ENCODE peak calls at places on chromosomes 12 and 14, in ten cellular contexts. J is NCI-H146, T is NT2/D1, B is HFFc6, Q is thoracic aorta, H is T-helper 1 cell, V is HFF-Myc, Y is glomerular endothelial cell, K is GM12892, G is AG08395. U is an unnamed sample.

GRCh38 chr12:101828463-101829196 is 2.1 kb downstream of the GNPTAB start:
- DNase-seq in J (peak), T (no peak), B (no peak), Q (no peak), H (no peak), V (no peak), Y (no peak), K (no peak), G (no peak), U (no peak)

GRCh38 chr12:47808049-47808448 is 11.7 kb downstream of the HDAC7 start:
- DNase-seq in J (peak), T (no peak), B (peak), Q (no peak), H (peak), V (no peak), Y (no peak), K (peak), G (no peak), U (peak)

GRCh38 chr14:51310453-51311074 is 70.5 kb downstream of the TMX1 start:
- DNase-seq in J (no peak), T (no peak), B (peak), Q (no peak), H (no peak), V (peak), Y (peak), K (no peak), G (peak), U (no peak)

GRCh38 chr14:75372260-75372659 is 55.6 kb upstream of the JDP2 start:
- DNase-seq in J (no peak), T (no peak), B (no peak), Q (no peak), H (no peak), V (no peak), Y (no peak), K (no peak), G (no peak), U (no peak)

GRCh38 chr12:42504049-42504448 is 85.5 kb downstream of the PRICKLE1 start:
- DNase-seq in J (no peak), T (no peak), B (no peak), Q (no peak), H (no peak), V (no peak), Y (no peak), K (no peak), G (peak), U (no peak)

GRCh38 chr14:64147126-64147790 is 146.9 kb downstream of the ESR2 start:
- DNase-seq in J (no peak), T (no peak), B (no peak), Q (no peak), H (no peak), V (no peak), Y (no peak), K (no peak), G (no peak), U (no peak)

GRCh38 chr12:12527820-12528296 is 34.8 kb downstream of the DUSP16 start:
- DNase-seq in J (no peak), T (no peak), B (no peak), Q (no peak), H (peak), V (no peak), Y (no peak), K (no peak), G (no peak), U (no peak)

GRCh38 chr12:102957339-102958050 is at the start of gene ASCL1:
- DNase-seq in J (peak), T (no peak), B (no peak), Q (no peak), H (peak), V (no peak), Y (no peak), K (no peak), G (no peak), U (no peak)

GRCh38 chr12:114038962-114039361 is 72.8 kb upstream of the RBM19 start:
- DNase-seq in J (no peak), T (no peak), B (no peak), Q (no peak), H (no peak), V (no peak), Y (no peak), K (no peak), G (no peak), U (no peak)

GRCh38 chr12:41466762-41467270 is 278.7 kb downstream of the PDZRN4 start:
- DNase-seq in J (peak), T (no peak), B (no peak), Q (no peak), H (no peak), V (no peak), Y (no peak), K (no peak), G (no peak), U (no peak)

GRCh38 chr14:69685217-69685616 is 73.8 kb downstream of the SUSD6 start:
- DNase-seq in J (no peak), T (no peak), B (no peak), Q (no peak), H (peak), V (no peak), Y (no peak), K (no peak), G (no peak), U (no peak)

GRCh38 chr12:50635356-50635755 is 128.5 kb upstream of the ATF1 start:
- DNase-seq in J (no peak), T (no peak), B (no peak), Q (no peak), H (no peak), V (no peak), Y (no peak), K (no peak), G (no peak), U (no peak)

GRCh38 chr12:1845010-1845409 is 24.6 kb downstream of the LRTM2 start:
- DNase-seq in J (no peak), T (no peak), B (no peak), Q (no peak), H (no peak), V (no peak), Y (no peak), K (no peak), G (no peak), U (peak)

GRCh38 chr12:77064891-77065360 is 443 bp downstream of the E2F7 start:
- DNase-seq in J (no peak), T (peak), B (no peak), Q (no peak), H (no peak), V (no peak), Y (no peak), K (no peak), G (peak), U (no peak)

GRCh38 chr12:21933656-21934055 is 7.6 kb downstream of the ABCC9 start:
- DNase-seq in J (no peak), T (no peak), B (no peak), Q (no peak), H (no peak), V (no peak), Y (no peak), K (no peak), G (no peak), U (no peak)

GRCh38 chr12:30818562-30818961 is 63.8 kb upstream of the CAPRIN2 start:
- DNase-seq in J (no peak), T (no peak), B (no peak), Q (no peak), H (no peak), V (no peak), Y (no peak), K (no peak), G (no peak), U (no peak)

GRCh38 chr12:57276935-57277563 is 26.1 kb upstream of the STAC3 start:
- DNase-seq in J (peak), T (no peak), B (peak), Q (no peak), H (no peak), V (no peak), Y (no peak), K (no peak), G (peak), U (no peak)

GRCh38 chr14:101476931-101477553 is 84.3 kb upstream of the DIO3 start:
- DNase-seq in J (peak), T (peak), B (no peak), Q (no peak), H (no peak), V (no peak), Y (no peak), K (no peak), G (no peak), U (no peak)

GRCh38 chr14:31740688-31741087 is 179.5 kb downstream of the NUBPL start:
- DNase-seq in J (no peak), T (no peak), B (no peak), Q (no peak), H (no peak), V (no peak), Y (no peak), K (no peak), G (no peak), U (no peak)

GRCh38 chr12:88400302-88400701 is 180.0 kb downstream of the KITLG start:
- DNase-seq in J (no peak), T (no peak), B (no peak), Q (no peak), H (no peak), V (no peak), Y (no peak), K (no peak), G (no peak), U (no peak)

GRCh38 chr12:10497602-10498001 is 8.1 kb upstream of the EIF2S3B start:
- DNase-seq in J (no peak), T (no peak), B (no peak), Q (no peak), H (no peak), V (no peak), Y (no peak), K (no peak), G (no peak), U (no peak)

GRCh38 chr12:117028254-117028653 is 71.0 kb downstream of the TESC start:
- DNase-seq in J (no peak), T (no peak), B (no peak), Q (no peak), H (no peak), V (no peak), Y (no peak), K (no peak), G (no peak), U (no peak)

GRCh38 chr14:103348154-103348553 is 14.1 kb downstream of the EIF5 start:
- DNase-seq in J (no peak), T (no peak), B (no peak), Q (no peak), H (no peak), V (no peak), Y (no peak), K (no peak), G (no peak), U (no peak)

GRCh38 chr14:28767851-28768548 is 1.4 kb downstream of the FOXG1 start:
- DNase-seq in J (no peak), T (no peak), B (no peak), Q (no peak), H (no peak), V (no peak), Y (no peak), K (no peak), G (no peak), U (no peak)

GRCh38 chr12:3559601-3560294 is 68.7 kb downstream of the PRMT8 start:
- DNase-seq in J (peak), T (no peak), B (no peak), Q (no peak), H (no peak), V (no peak), Y (no peak), K (no peak), G (no peak), U (no peak)

GRCh38 chr14:44778562-44778961 is 183.2 kb downstream of the KLHL28 start:
- DNase-seq in J (no peak), T (no peak), B (no peak), Q (no peak), H (no peak), V (no peak), Y (no peak), K (no peak), G (no peak), U (no peak)

GRCh38 chr12:106586535-106586802 is 3.7 kb downstream of the RFX4 start:
- DNase-seq in J (no peak), T (no peak), B (no peak), Q (no peak), H (no peak), V (no peak), Y (no peak), K (no peak), G (no peak), U (no peak)

GRCh38 chr12:4178424-4179184 is 95.0 kb upstream of the CCND2 start:
- DNase-seq in J (no peak), T (no peak), B (no peak), Q (no peak), H (peak), V (no peak), Y (no peak), K (no peak), G (no peak), U (no peak)

GRCh38 chr14:22847661-22848341 is 11.4 kb downstream of the MMP14 start:
- DNase-seq in J (no peak), T (no peak), B (peak), Q (no peak), H (no peak), V (no peak), Y (no peak), K (no peak), G (peak), U (no peak)

GRCh38 chr12:6230321-6231110 is 30.3 kb downstream of the CD9 start:
- DNase-seq in J (no peak), T (no peak), B (no peak), Q (no peak), H (peak), V (no peak), Y (no peak), K (peak), G (peak), U (peak)

GRCh38 chr14:59585891-59586554 is 9.4 kb upstream of the CCDC175 start:
- DNase-seq in J (no peak), T (no peak), B (peak), Q (no peak), H (no peak), V (peak), Y (no peak), K (no peak), G (no peak), U (no peak)

GRCh38 chr14:75981426-75981825 is 369 bp downstream of the TGFB3 start:
- DNase-seq in J (peak), T (no peak), B (no peak), Q (no peak), H (peak), V (no peak), Y (no peak), K (peak), G (no peak), U (peak)

GRCh38 chr14:21923820-21924219 is 250.2 kb upstream of the OR4E1 start:
- DNase-seq in J (no peak), T (no peak), B (no peak), Q (no peak), H (peak), V (no peak), Y (no peak), K (no peak), G (no peak), U (no peak)

GRCh38 chr12:58540480-58541299 is 379.6 kb downstream of the LRIG3 start:
- DNase-seq in J (peak), T (peak), B (peak), Q (no peak), H (peak), V (peak), Y (no peak), K (no peak), G (peak), U (no peak)

GRCh38 chr12:101761347-101761746 is 22.1 kb upstream of the SYCP3 start:
- DNase-seq in J (no peak), T (no peak), B (no peak), Q (no peak), H (no peak), V (no peak), Y (no peak), K (no peak), G (no peak), U (no peak)

U was measured in ascending aorta.